ENCODE peak calls at places on chromosomes 11 and 22, in eight cellular contexts. Y, A, M, V, Z, Q, B and P are unnamed samples.
A peak's percentile ranks its signal among the peaks of the same experiment; 100 is the strongest.

GRCh38 chr11:107969219-107969618 is 39.5 kb upstream of the CUL5 start:
- DNase-seq in Y (peak; percentile 30), A (no peak), M (peak; percentile 17), V (no peak), Z (peak; percentile 7), Q (no peak), B (no peak), P (no peak)

GRCh38 chr11:61841636-61842332 is 13.7 kb downstream of the FADS2 start:
- DNase-seq in Y (no peak), A (no peak), M (no peak), V (no peak), Z (no peak), Q (no peak), B (no peak), P (no peak)

GRCh38 chr11:65651589-65652510 is 10.9 kb downstream of the RELA start:
- DNase-seq in Y (no peak), A (no peak), M (no peak), V (no peak), Z (no peak), Q (no peak), B (no peak), P (no peak)

GRCh38 chr11:90434858-90435257 is 212.0 kb upstream of the CHORDC1 start:
- DNase-seq in Y (no peak), A (no peak), M (peak; percentile 30), V (peak; percentile 49), Z (no peak), Q (no peak), B (no peak), P (peak; percentile 35)

GRCh38 chr22:20211409-20211996 is 56.6 kb downstream of the RTN4R start:
- DNase-seq in Y (no peak), A (no peak), M (no peak), V (no peak), Z (no peak), Q (no peak), B (no peak), P (no peak)

GRCh38 chr11:27058456-27058855 is 17.8 kb downstream of the BBOX1 start:
- DNase-seq in Y (no peak), A (no peak), M (no peak), V (no peak), Z (no peak), Q (no peak), B (no peak), P (no peak)

GRCh38 chr11:7056828-7057513 is 31.8 kb upstream of the RBMXL2 start:
- DNase-seq in Y (no peak), A (no peak), M (no peak), V (peak; percentile 64), Z (no peak), Q (no peak), B (no peak), P (no peak)

GRCh38 chr11:33063326-33063775 is 24.0 kb downstream of the TCP11L1 start:
- DNase-seq in Y (no peak), A (no peak), M (no peak), V (no peak), Z (no peak), Q (peak; percentile 76), B (no peak), P (no peak)

GRCh38 chr11:118241191-118242098 is 10.7 kb downstream of the MPZL3 start:
- DNase-seq in Y (no peak), A (no peak), M (no peak), V (peak; percentile 93), Z (peak; percentile 95), Q (no peak), B (no peak), P (peak; percentile 39)

GRCh38 chr11:126561327-126561893 is 205.9 kb downstream of the ST3GAL4 start:
- DNase-seq in Y (no peak), A (peak; percentile 80), M (peak; percentile 10), V (peak; percentile 51), Z (no peak), Q (no peak), B (peak; percentile 80), P (peak; percentile 34)

GRCh38 chr11:44964526-44965209 is 14.0 kb upstream of the TP53I11 start:
- DNase-seq in Y (no peak), A (no peak), M (no peak), V (no peak), Z (no peak), Q (no peak), B (no peak), P (no peak)

GRCh38 chr11:65653229-65654225 is 9.2 kb downstream of the RELA start:
- DNase-seq in Y (no peak), A (no peak), M (no peak), V (peak; percentile 71), Z (no peak), Q (no peak), B (no peak), P (peak; percentile 88)

GRCh38 chr11:38718049-38718448 is 2120.0 kb upstream of the RAG2 start:
- DNase-seq in Y (no peak), A (no peak), M (peak; percentile 0), V (no peak), Z (no peak), Q (no peak), B (no peak), P (peak; percentile 2)
- TF ChIP-seq MAX in Y (no peak), A (no peak), M (no peak), V (no peak), Z (no peak), Q (no peak), B (no peak), P (no peak)

GRCh38 chr11:12592283-12592682 is 81.9 kb upstream of the TEAD1 start:
- DNase-seq in Y (no peak), A (no peak), M (no peak), V (no peak), Z (no peak), Q (no peak), B (no peak), P (no peak)

GRCh38 chr11:12585861-12586260 is 88.4 kb upstream of the TEAD1 start:
- DNase-seq in Y (no peak), A (no peak), M (no peak), V (no peak), Z (no peak), Q (no peak), B (no peak), P (no peak)

GRCh38 chr11:12587333-12587997 is 86.8 kb upstream of the TEAD1 start:
- DNase-seq in Y (no peak), A (no peak), M (no peak), V (peak; percentile 12), Z (no peak), Q (no peak), B (no peak), P (no peak)

GRCh38 chr11:12591706-12592105 is 82.5 kb upstream of the TEAD1 start:
- DNase-seq in Y (no peak), A (no peak), M (no peak), V (no peak), Z (no peak), Q (no peak), B (no peak), P (no peak)
- TF ChIP-seq MAX in Y (no peak), A (no peak), M (no peak), V (no peak), Z (no peak), Q (no peak), B (no peak), P (no peak)

GRCh38 chr11:10314199-10315072 is 9.6 kb downstream of the ADM start:
- DNase-seq in Y (no peak), A (no peak), M (peak; percentile 87), V (peak; percentile 46), Z (no peak), Q (peak; percentile 66), B (no peak), P (peak; percentile 63)
- TF ChIP-seq MAX in Y (no peak), A (no peak), M (no peak), V (no peak), Z (no peak), Q (no peak), B (no peak), P (no peak)

DNA sequence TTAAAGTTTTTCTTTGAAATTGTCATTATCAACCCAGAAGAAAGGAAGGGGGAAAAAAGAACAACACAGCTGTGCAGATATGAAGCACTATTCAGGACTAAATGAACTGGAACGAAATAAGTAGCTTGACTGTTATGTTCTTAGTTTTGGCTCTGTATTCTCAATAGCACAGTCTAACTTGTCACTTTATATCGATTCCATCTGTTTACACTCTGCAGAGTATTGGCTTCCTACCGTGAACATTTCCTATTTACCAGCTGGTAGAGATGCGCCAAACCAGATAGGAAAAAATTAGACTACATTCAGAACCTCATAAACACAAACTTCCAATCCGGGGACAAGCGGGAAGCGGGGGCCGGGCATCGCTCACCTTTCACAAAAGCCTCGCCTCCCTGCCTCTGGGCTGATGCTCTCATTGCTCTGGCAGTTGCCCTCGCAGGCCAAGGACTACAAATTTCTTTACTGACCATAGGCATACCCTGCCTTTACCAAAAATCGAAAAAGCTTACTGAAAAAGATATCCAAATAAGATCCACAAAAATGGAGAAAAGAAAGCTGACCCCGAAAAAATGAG is 66.2 kb downstream of the EFCAB6 start:
- DNase-seq in Y (no peak), A (no peak), M (no peak), V (no peak), Z (no peak), Q (no peak), B (no peak), P (no peak)
- TF ChIP-seq MAX in Y (no peak), A (no peak), M (no peak), V (no peak), Z (no peak), Q (no peak), B (no peak), P (no peak)

DNA sequence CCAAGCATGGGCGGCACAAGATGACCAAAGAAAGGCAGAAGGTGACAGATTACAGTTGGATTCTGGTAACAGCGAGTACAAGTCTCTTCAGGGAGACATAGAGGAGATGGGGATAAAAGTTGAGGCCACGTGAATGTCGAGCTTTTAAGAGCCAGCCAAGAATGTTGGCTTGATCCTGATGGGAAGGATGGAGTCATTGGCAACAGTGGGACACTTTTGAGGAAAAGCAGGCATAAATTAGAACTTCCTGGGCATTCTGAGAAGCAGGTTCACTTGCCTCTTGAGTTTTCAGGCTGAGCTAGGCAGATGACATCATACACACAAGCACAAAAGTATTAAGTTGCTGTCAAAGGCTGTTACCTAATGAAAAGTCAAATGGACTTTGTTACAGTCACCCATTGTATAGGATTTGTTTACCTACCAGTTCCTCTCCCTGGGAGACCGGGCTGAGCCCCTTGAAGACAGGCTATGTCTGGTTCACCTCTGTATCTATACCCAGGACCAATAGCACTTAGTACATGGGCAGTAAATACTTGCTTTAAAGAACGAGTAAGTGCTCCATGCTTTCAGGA is 41.1 kb downstream of the TNRC6B start:
- DNase-seq in Y (no peak), A (no peak), M (no peak), V (no peak), Z (no peak), Q (no peak), B (no peak), P (peak; percentile 78)
- TF ChIP-seq MAX in Y (no peak), A (no peak), M (no peak), V (no peak), Z (no peak), Q (no peak), B (no peak), P (no peak)

DNA sequence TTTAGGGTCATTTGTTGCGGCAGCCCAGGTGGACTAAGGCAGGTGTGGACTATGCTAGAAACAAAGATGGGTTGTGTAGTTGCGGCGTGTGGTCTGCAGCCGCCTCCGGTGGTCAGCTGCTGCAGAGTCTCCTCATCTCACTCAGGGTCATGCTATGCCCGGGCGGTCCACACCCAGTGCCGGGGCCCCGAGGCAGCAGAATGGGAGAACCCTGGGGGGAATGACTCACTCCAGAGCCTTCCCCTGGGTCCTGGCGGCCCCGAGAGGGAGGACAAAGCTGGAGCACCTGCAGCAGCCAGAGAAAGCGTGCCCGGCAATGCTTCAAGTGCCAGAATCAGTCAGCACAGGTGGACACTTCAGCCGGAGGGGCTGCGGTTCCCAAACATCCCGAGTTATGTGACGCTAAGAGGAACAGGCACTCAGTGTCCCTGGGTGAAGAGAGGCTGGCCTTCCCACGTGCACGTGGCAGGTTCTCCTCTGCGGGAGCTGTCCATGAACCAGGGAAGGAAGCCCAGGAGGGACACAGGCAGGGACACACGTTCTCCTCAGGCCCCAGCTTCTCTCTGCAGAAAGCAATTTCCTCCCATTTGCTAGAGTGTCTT is 289.6 kb upstream of the B3GAT1 start:
- DNase-seq in Y (no peak), A (no peak), M (no peak), V (no peak), Z (no peak), Q (no peak), B (no peak), P (no peak)
- TF ChIP-seq MAX in Y (no peak), A (no peak), M (no peak), V (no peak), Z (no peak), Q (no peak), B (no peak), P (no peak)